ENCODE peak calls at places on chromosomes 2 and 18, in four cellular contexts. C is adrenal gland, F is psoas muscle, M is esophagus squamous epithelium. Z is an unnamed sample. For H3K27me3, the result is how much of the 10 kb centered on the place peaks cover.

GRCh38 chr2:226902041-226902972 is 66.5 kb downstream of the RHBDD1 start:
- DNase-seq in M (no peak), F (no peak), C (no peak), Z (no peak)

GRCh38 chr2:31075936-31076590 is 62.2 kb downstream of the GALNT14 start:
- DNase-seq in C (no peak), M (no peak), F (no peak), Z (no peak)

GRCh38 chr2:153110477-153110876 is 368.1 kb downstream of the RPRM start:
- DNase-seq in C (no peak), F (no peak), M (no peak), Z (no peak)

GRCh38 chr2:54331095-54331835 is 75.2 kb upstream of the TSPYL6 start:
- DNase-seq in F (no peak), C (no peak), M (no peak), Z (no peak)

GRCh38 chr2:240235149-240235803 is 94.8 kb upstream of the OTOS start:
- DNase-seq in F (peak), C (peak), M (no peak), Z (no peak)

GRCh38 chr2:69034122-69034521 is 21.1 kb downstream of the ANTXR1 start:
- DNase-seq in M (no peak), F (no peak), C (no peak), Z (no peak)

GRCh38 chr2:198476007-198476406 is 671.6 kb downstream of the PLCL1 start:
- DNase-seq in M (no peak), C (no peak), F (no peak), Z (no peak)

GRCh38 chr2:27143285-27143684 is 4.1 kb upstream of the PRR30 start:
- DNase-seq in M (no peak), F (no peak), C (no peak), Z (no peak)

GRCh38 chr18:77340815-77341214 is 91.2 kb downstream of the GALR1 start:
- DNase-seq in C (no peak), F (no peak), M (no peak), Z (no peak)

GRCh38 chr18:9405130-9405529 is 70.2 kb upstream of the RALBP1 start:
- DNase-seq in M (no peak), C (no peak), F (no peak), Z (no peak)

GRCh38 chr2:158841839-158842238 is 46.7 kb downstream of the DAPL1 start:
- DNase-seq in C (no peak), F (no peak), M (no peak), Z (no peak)

GRCh38 chr2:46967990-46968647 is 52.5 kb upstream of the MCFD2 start:
- DNase-seq in C (peak), M (no peak), F (peak), Z (peak)

GRCh38 chr2:61950133-61950560 is 44.7 kb downstream of the COMMD1 start:
- DNase-seq in C (no peak), M (no peak), F (no peak), Z (no peak)

GRCh38 chr2:119487434-119488244 is 36.6 kb downstream of the SCTR start:
- DNase-seq in F (no peak), M (no peak), C (no peak), Z (no peak)

DNA sequence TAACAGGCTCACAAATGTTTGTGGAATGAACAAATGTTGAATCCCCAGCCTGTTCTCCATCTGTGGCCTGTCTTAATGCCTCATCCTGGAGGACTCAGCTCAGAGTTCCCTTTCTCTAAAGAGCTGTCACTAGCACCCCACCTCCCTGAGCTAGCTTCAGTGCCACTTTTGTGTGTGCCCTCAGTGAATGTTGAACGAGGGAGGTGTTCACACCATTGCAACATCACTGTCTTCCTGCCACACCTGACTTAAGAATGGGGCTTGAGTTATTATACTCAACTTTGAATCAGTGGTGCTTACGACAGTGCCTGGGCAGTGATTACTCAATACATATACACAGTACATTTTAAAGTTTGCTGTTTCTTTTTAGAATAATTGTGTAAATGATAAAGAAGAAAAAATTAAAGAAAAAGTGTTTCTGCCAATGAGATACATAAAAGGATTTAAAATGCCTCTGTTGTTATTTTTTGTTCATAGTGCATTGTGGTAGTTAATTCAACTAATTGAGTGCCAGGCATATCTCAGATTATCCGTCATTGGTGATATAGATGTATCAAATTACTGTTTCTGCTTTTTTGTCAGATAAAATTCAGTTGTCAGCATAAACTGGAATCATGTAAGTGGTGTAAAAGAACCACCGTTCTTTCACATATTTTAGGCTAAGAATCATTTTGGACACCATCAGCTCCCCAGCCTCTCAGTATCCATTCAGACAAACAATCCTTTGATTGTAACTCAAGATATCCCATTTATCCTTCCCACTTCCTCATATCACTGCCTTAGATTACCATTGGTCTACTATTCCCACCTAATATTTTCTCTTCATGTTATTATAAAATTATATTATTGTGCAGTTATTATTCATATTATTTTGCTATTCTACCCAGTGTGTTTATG is 304.7 kb downstream of the PTPRM start:
- DNase-seq in F (no peak), C (no peak), M (no peak), Z (no peak)
- H3K4me3 ChIP-seq in F (no peak), C (no peak), M (no peak), Z (no peak)

GRCh38 chr2:191064590-191064989 is 50.6 kb upstream of the STAT1 start:
- DNase-seq in M (no peak), C (no peak), F (no peak), Z (no peak)
- TF ChIP-seq CTCF in M (no peak), C (no peak), F (no peak), Z (no peak)

GRCh38 chr2:204234248-204234647 is 297.7 kb downstream of the ICOS start:
- DNase-seq in F (no peak), M (no peak), C (no peak), Z (no peak)

GRCh38 chr2:204240961-204241360 is 304.3 kb upstream of the PARD3B start:
- DNase-seq in F (no peak), C (no peak), M (no peak), Z (no peak)

GRCh38 chr2:204234879-204235278 is 298.3 kb downstream of the ICOS start:
- DNase-seq in M (no peak), C (no peak), F (no peak), Z (no peak)

GRCh38 chr2:204239756-204240155 is 303.2 kb downstream of the ICOS start:
- DNase-seq in M (no peak), F (no peak), C (no peak), Z (no peak)
- H3K27me3 ChIP-seq in M (under half), F (under half), C (under half), Z (under half)

GRCh38 chr2:46471-47345 is at the start of gene FAM110C:
- DNase-seq in C (peak), F (no peak), M (no peak), Z (peak)

GRCh38 chr2:44748-45341 is 1.5 kb downstream of the FAM110C start:
- DNase-seq in F (no peak), C (no peak), M (no peak), Z (no peak)

GRCh38 chr2:47346-48218 is 1.3 kb upstream of the FAM110C start:
- DNase-seq in C (no peak), F (no peak), M (no peak), Z (no peak)

GRCh38 chr2:46131-46470 is 204 bp downstream of the FAM110C start:
- DNase-seq in F (no peak), C (no peak), M (no peak), Z (no peak)

GRCh38 chr2:45342-46130 is 769 bp downstream of the FAM110C start:
- DNase-seq in F (no peak), C (no peak), M (no peak), Z (no peak)
- H3K4me3 ChIP-seq in F (peak), C (peak), M (peak), Z (peak)

GRCh38 chr2:237650455-237650850 is 23.1 kb downstream of the LRRFIP1 start:
- DNase-seq in C (peak), M (no peak), F (no peak), Z (no peak)

GRCh38 chr2:237645261-237645660 is 17.9 kb downstream of the LRRFIP1 start:
- DNase-seq in F (no peak), M (no peak), C (no peak), Z (no peak)

GRCh38 chr2:237649541-237650454 is 22.4 kb downstream of the LRRFIP1 start:
- DNase-seq in M (no peak), C (no peak), F (no peak), Z (no peak)

GRCh38 chr2:237648016-237648381 is 20.6 kb downstream of the LRRFIP1 start:
- DNase-seq in C (no peak), M (no peak), F (no peak), Z (no peak)

GRCh38 chr2:237647176-237648015 is 20.0 kb downstream of the LRRFIP1 start:
- DNase-seq in C (peak), F (no peak), M (no peak), Z (no peak)
- TF ChIP-seq CTCF in C (no peak), F (no peak), M (no peak), Z (no peak)